ENCODE peak calls at places on chromosomes 13 and 19, in ten cellular contexts. U, O, Y, D, G, L, W, M, B and C are unnamed samples.

GRCh38 chr13:20371825-20372224 is 139.7 kb upstream of the GJB6 start:
- DNase-seq in B (no peak), O (no peak), M (no peak), L (no peak), G (no peak), D (no peak), Y (no peak), W (no peak), U (no peak), C (no peak)

GRCh38 chr13:60654405-60654804 is 257.4 kb downstream of the TDRD3 start:
- DNase-seq in O (peak), D (no peak), U (peak), L (peak), G (peak), M (no peak), B (peak), W (peak), Y (peak), C (no peak)

GRCh38 chr13:49833402-49833801 is 40.9 kb upstream of the KPNA3 start:
- DNase-seq in L (no peak), Y (no peak), D (no peak), B (no peak), M (no peak), G (no peak), U (no peak), W (no peak), O (no peak), C (no peak)

GRCh38 chr19:55005684-55006488 is 32.2 kb downstream of the GP6 start:
- DNase-seq in U (no peak), O (no peak), G (peak), W (peak), Y (peak), M (peak), B (peak), L (no peak), D (peak), C (peak)

GRCh38 chr19:31290926-31291590 is 58.2 kb downstream of the TSHZ3 start:
- DNase-seq in B (no peak), Y (no peak), W (no peak), L (no peak), U (no peak), G (no peak), O (no peak), M (peak), D (no peak), C (no peak)

GRCh38 chr13:74570046-74570445 is 435.8 kb upstream of the KLF12 start:
- DNase-seq in B (no peak), G (no peak), O (no peak), W (no peak), M (no peak), D (no peak), U (no peak), L (no peak), Y (no peak), C (no peak)

GRCh38 chr19:34336781-34337271 is 28.2 kb upstream of the GPI start:
- DNase-seq in D (no peak), M (no peak), U (no peak), O (no peak), Y (peak), L (no peak), B (peak), W (peak), G (peak), C (no peak)

GRCh38 chr19:14198384-14199376 is 7.3 kb downstream of the ADGRL1 start:
- DNase-seq in B (no peak), L (no peak), O (no peak), Y (no peak), U (no peak), D (no peak), M (no peak), G (peak), W (peak), C (no peak)

GRCh38 chr13:24851546-24851945 is 87.6 kb downstream of the RNF17 start:
- DNase-seq in Y (no peak), L (no peak), M (no peak), G (no peak), B (peak), U (no peak), W (peak), D (no peak), O (no peak), C (no peak)

GRCh38 chr19:12945479-12946091 is at the start of gene RAD23A:
- DNase-seq in B (peak), G (peak), O (peak), U (peak), W (peak), M (peak), D (peak), Y (peak), L (peak), C (peak)

GRCh38 chr19:14337510-14337909 is 43.7 kb upstream of the ADGRE5 start:
- DNase-seq in G (peak), U (no peak), B (peak), W (no peak), Y (no peak), D (no peak), M (no peak), O (no peak), L (no peak), C (no peak)

GRCh38 chr13:43804461-43805070 is 17.8 kb upstream of the ENOX1 start:
- DNase-seq in D (peak), U (no peak), L (peak), Y (peak), B (peak), W (peak), M (no peak), O (no peak), G (no peak), C (peak)

GRCh38 chr13:87123987-87124784 is 547.0 kb upstream of the SLITRK5 start:
- DNase-seq in L (peak), M (no peak), O (no peak), U (peak), D (peak), G (peak), Y (no peak), W (peak), B (peak), C (no peak)

GRCh38 chr19:32691952-32692726 is 518 bp downstream of the NUDT19 start:
- DNase-seq in U (peak), L (no peak), O (peak), D (peak), W (peak), G (peak), Y (peak), B (peak), M (peak), C (no peak)

GRCh38 chr13:21557995-21558394 is 46.0 kb downstream of the MICU2 start:
- DNase-seq in W (no peak), Y (peak), M (no peak), O (no peak), G (peak), L (no peak), D (no peak), B (peak), U (no peak), C (no peak)

GRCh38 chr13:110529522-110530311 is 31.8 kb downstream of the RAB20 start:
- DNase-seq in O (no peak), Y (no peak), B (no peak), W (no peak), U (no peak), L (no peak), G (no peak), D (no peak), M (peak), C (no peak)

GRCh38 chr19:18418034-18418724 is 1.0 kb upstream of the SSBP4 start:
- DNase-seq in W (no peak), L (no peak), O (peak), Y (no peak), U (peak), B (no peak), G (no peak), M (peak), D (no peak), C (no peak)

GRCh38 chr13:102677122-102677521 is 17.7 kb downstream of the METTL21C start:
- DNase-seq in G (no peak), D (no peak), O (no peak), Y (no peak), W (no peak), B (no peak), L (no peak), M (no peak), U (no peak), C (no peak)

GRCh38 chr19:38693380-38694223 is 46.2 kb downstream of the ACTN4 start:
- DNase-seq in G (peak), W (peak), M (no peak), O (no peak), D (peak), B (peak), U (peak), L (peak), Y (no peak), C (peak)

GRCh38 chr19:50255115-50255514 is 51.7 kb downstream of the MYH14 start:
- DNase-seq in M (no peak), O (no peak), U (no peak), L (no peak), B (peak), D (no peak), G (no peak), W (no peak), Y (no peak), C (no peak)

GRCh38 chr13:111536239-111536638 is 215.8 kb downstream of the TEX29 start:
- DNase-seq in O (no peak), G (no peak), M (no peak), D (no peak), W (no peak), Y (no peak), L (no peak), B (no peak), U (no peak), C (no peak)

GRCh38 chr13:22060187-22060586 is 389.3 kb downstream of the FGF9 start:
- DNase-seq in U (no peak), M (no peak), W (no peak), D (no peak), Y (no peak), G (no peak), O (no peak), L (no peak), B (no peak), C (no peak)

GRCh38 chr19:4909172-4909896 is at the start of gene UHRF1:
- DNase-seq in U (no peak), O (no peak), L (no peak), W (no peak), M (peak), G (peak), D (no peak), B (peak), Y (no peak), C (no peak)

GRCh38 chr19:21668072-21668471 is 99.3 kb downstream of the ZNF100 start:
- DNase-seq in L (no peak), W (no peak), G (no peak), D (no peak), O (no peak), M (no peak), Y (no peak), U (no peak), B (no peak), C (no peak)

GRCh38 chr13:36512771-36513170 is 80.5 kb downstream of the CCNA1 start:
- DNase-seq in U (no peak), M (no peak), D (no peak), L (no peak), B (no peak), W (no peak), O (no peak), G (no peak), Y (no peak), C (no peak)

DNA sequence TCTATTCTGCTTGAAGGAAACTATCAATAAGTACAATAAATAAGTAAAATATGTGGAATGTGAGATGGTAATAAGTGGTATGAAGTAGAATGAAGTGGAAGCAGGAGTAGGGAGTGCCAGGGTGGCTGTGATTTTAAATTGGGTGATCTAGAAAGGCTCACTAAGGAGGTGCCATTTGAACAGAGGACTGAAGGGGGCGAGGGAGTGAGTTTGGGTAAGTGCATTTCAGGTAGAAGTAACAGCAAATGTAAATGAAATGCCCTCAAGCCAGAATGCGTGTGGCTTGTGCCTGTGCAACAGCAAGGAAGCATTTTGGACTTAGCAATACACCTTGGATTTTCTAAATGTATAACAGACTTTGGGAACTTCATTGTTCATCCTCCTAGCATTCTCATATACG is 77.1 kb downstream of the CCNA1 start:
- DNase-seq in B (peak), L (no peak), W (no peak), M (no peak), O (no peak), U (no peak), D (no peak), G (no peak), Y (no peak), C (no peak)
- TF ChIP-seq CTCF in B (peak), L (no peak), W (no peak), M (no peak), O (no peak), U (no peak), D (no peak), G (peak), Y (no peak), C (no peak)

GRCh38 chr13:99314640-99315176 is 7.5 kb upstream of the GPR183 start:
- DNase-seq in U (no peak), M (no peak), Y (no peak), O (no peak), W (no peak), B (no peak), D (peak), G (no peak), L (no peak), C (no peak)
- H3K27ac ChIP-seq in U (no peak), M (peak), Y (peak), O (no peak), W (peak), B (no peak), D (peak), G (no peak), L (no peak), C (peak)

GRCh38 chr13:27822258-27822872 is 30.1 kb downstream of the GSX1 start:
- DNase-seq in D (no peak), Y (no peak), M (no peak), U (no peak), L (no peak), O (no peak), W (peak), G (no peak), B (no peak), C (no peak)
- H3K4me3 ChIP-seq in D (no peak), Y (no peak), M (no peak), U (no peak), L (no peak), O (no peak), W (no peak), G (no peak), B (no peak), C (no peak)

GRCh38 chr19:35986664-35987570 is 8.1 kb upstream of the SDHAF1 start:
- DNase-seq in U (no peak), B (no peak), M (peak), G (no peak), Y (peak), W (no peak), L (no peak), O (no peak), D (no peak), C (no peak)
- TF ChIP-seq CTCF in U (no peak), B (no peak), M (no peak), G (no peak), Y (no peak), W (no peak), L (no peak), O (no peak), D (no peak), C (no peak)

GRCh38 chr13:39509616-39510015 is 93.4 kb downstream of the LHFPL6 start:
- DNase-seq in W (no peak), U (no peak), Y (no peak), L (no peak), M (no peak), G (no peak), B (no peak), D (no peak), O (no peak), C (no peak)

GRCh38 chr13:39510296-39510695 is 92.7 kb downstream of the LHFPL6 start:
- DNase-seq in Y (no peak), B (no peak), L (no peak), G (no peak), D (no peak), O (no peak), U (no peak), M (no peak), W (no peak), C (no peak)

GRCh38 chr13:39512687-39513086 is 90.3 kb downstream of the LHFPL6 start:
- DNase-seq in D (no peak), W (no peak), Y (no peak), M (no peak), B (no peak), U (no peak), L (no peak), O (no peak), G (no peak), C (no peak)

GRCh38 chr13:39516140-39516539 is 86.9 kb downstream of the LHFPL6 start:
- DNase-seq in G (no peak), U (peak), D (peak), B (no peak), O (no peak), W (no peak), L (no peak), Y (no peak), M (no peak), C (no peak)

DNA sequence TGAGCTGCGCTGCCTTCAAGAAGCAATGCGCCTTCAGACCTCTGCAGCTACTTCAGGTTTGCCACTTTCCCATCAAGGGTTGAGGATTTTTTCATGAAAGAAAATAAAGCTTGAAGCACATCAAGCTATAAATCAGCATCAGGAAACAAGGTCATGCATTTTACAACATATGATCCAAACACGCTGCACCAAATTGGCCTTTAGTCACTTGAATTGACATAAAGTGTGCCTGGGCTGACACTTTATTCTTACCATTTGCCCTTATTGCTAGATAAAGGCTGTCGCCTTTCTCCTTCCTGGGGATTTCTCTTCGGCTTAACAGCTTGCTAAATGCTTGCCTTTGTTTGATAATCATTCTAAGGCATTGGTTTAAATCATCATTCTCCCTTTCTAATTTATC is 87.8 kb downstream of the LHFPL6 start:
- DNase-seq in B (no peak), W (no peak), D (no peak), L (no peak), Y (no peak), U (no peak), O (no peak), M (no peak), G (no peak), C (no peak)
- H3K27ac ChIP-seq in B (no peak), W (no peak), D (no peak), L (peak), Y (no peak), U (peak), O (no peak), M (no peak), G (no peak), C (no peak)

GRCh38 chr13:48156466-48156865 is 61.6 kb upstream of the MED4 start:
- DNase-seq in L (no peak), U (no peak), B (no peak), G (peak), Y (no peak), D (no peak), W (no peak), M (peak), O (no peak), C (peak)

GRCh38 chr13:48153186-48153585 is 58.3 kb upstream of the MED4 start:
- DNase-seq in B (no peak), G (no peak), M (no peak), D (no peak), O (no peak), W (no peak), U (no peak), Y (no peak), L (no peak), C (no peak)

GRCh38 chr13:48158290-48158689 is 63.4 kb upstream of the MED4 start:
- DNase-seq in W (no peak), Y (no peak), D (no peak), G (peak), M (peak), B (no peak), L (no peak), O (no peak), U (no peak), C (no peak)

GRCh38 chr13:48154671-48155070 is 59.8 kb upstream of the MED4 start:
- DNase-seq in L (no peak), G (no peak), U (no peak), W (no peak), D (no peak), Y (no peak), B (no peak), O (no peak), M (no peak), C (no peak)

DNA sequence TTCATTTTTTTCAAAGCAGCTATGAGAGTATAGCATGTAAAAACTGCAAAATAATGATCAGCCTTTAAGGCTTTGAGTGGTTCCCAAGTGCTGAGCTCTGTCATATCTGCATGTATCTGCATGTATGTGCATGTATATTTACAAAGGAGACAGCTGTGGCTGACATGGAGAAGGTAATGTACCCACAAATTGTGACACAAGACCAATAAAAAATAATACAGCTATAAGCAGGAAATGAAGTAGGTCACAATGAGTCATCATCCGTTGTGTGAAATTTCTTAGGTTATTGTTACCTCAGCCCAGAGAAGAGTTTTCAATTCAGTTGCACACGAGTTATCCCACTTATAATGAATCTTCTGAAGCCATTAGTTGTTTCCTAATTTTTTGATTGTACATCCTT is 60.9 kb upstream of the MED4 start:
- DNase-seq in L (peak), M (no peak), D (peak), G (peak), W (peak), O (no peak), U (no peak), B (peak), Y (no peak), C (peak)
- H3K4me3 ChIP-seq in L (no peak), M (no peak), D (no peak), G (no peak), W (no peak), O (no peak), U (no peak), B (no peak), Y (no peak), C (peak)